ENCODE peak calls at places on chromosomes 12 and 14, in seven cellular contexts. H, N, R, T, A, F and K are unnamed samples.

GRCh38 chr12:25694072-25694471 is 141.0 kb upstream of the LMNTD1 start:
- DNase-seq in H (peak), N (no peak), A (peak), F (no peak), R (no peak), T (no peak), K (no peak)

GRCh38 chr14:38548091-38548490 is 292.2 kb upstream of the CLEC14A start:
- DNase-seq in H (no peak), F (no peak), N (no peak), R (no peak), A (no peak), T (no peak), K (no peak)

GRCh38 chr12:94305293-94305957 is 154.2 kb downstream of the CEP83 start:
- DNase-seq in A (peak), F (no peak), N (no peak), T (no peak), R (no peak), H (no peak), K (no peak)

GRCh38 chr12:13208533-13209278 is 12.2 kb downstream of the EMP1 start:
- DNase-seq in R (no peak), N (no peak), F (no peak), H (no peak), T (no peak), A (no peak), K (peak)

GRCh38 chr14:76376878-76377523 is 1.1 kb downstream of the ESRRB start:
- DNase-seq in T (no peak), F (no peak), H (no peak), A (no peak), N (no peak), R (no peak), K (no peak)

GRCh38 chr14:68012861-68013260 is 193.3 kb downstream of the RAD51B start:
- DNase-seq in A (no peak), H (no peak), N (no peak), R (no peak), F (no peak), T (no peak), K (no peak)

GRCh38 chr12:67068204-67068731 is 200.9 kb upstream of the CAND1 start:
- DNase-seq in F (no peak), T (no peak), R (no peak), N (peak), H (no peak), A (no peak), K (no peak)

GRCh38 chr14:85554106-85554505 is 24.2 kb downstream of the FLRT2 start:
- DNase-seq in N (no peak), A (no peak), R (no peak), H (no peak), T (no peak), F (no peak), K (no peak)

GRCh38 chr12:6903712-6904111 is 910 bp upstream of the LRRC23 start:
- DNase-seq in A (no peak), F (no peak), R (no peak), H (no peak), N (no peak), T (no peak), K (peak)

GRCh38 chr12:18967814-18968213 is 161.7 kb upstream of the PLEKHA5 start:
- DNase-seq in T (no peak), N (no peak), R (no peak), H (no peak), A (no peak), F (no peak), K (no peak)

GRCh38 chr12:126384029-126384564 is 1318.9 kb downstream of the AACS start:
- DNase-seq in N (no peak), H (no peak), A (no peak), F (no peak), R (no peak), T (no peak), K (no peak)

GRCh38 chr12:104022816-104023215 is 27.2 kb downstream of the GLT8D2 start:
- DNase-seq in R (no peak), F (no peak), N (no peak), T (no peak), A (no peak), H (no peak), K (no peak)

DNA sequence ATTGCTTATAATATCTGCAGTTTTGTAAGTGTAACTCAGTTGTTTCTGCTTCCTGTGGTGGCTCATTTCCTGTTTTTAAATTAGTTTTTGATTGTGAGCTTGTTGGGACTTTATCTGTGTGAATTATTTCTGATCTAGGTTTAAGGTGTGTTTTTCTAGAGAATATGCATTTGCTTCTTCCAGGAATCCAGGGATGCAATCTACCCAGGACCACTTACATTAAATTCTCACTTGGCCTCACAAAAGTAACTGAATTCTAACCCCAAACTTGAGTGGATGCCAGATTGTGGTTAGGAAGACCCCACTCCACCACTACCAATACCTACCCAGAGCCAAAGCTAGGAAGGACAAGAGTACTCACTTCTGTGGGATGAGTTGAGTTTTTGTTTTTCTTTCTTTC is 11.9 kb downstream of the STYX start:
- DNase-seq in N (no peak), R (no peak), A (no peak), F (no peak), H (no peak), T (no peak), K (no peak)
- H3K4me3 ChIP-seq in N (no peak), R (no peak), A (no peak), F (no peak), H (no peak), T (no peak), K (no peak)

GRCh38 chr14:23529016-23529740 is 22.4 kb downstream of the ZFHX2 start:
- DNase-seq in R (no peak), T (no peak), N (no peak), H (no peak), A (no peak), F (no peak), K (no peak)

GRCh38 chr14:23530360-23531055 is 21.1 kb downstream of the ZFHX2 start:
- DNase-seq in N (no peak), A (no peak), F (no peak), T (no peak), H (no peak), R (no peak), K (no peak)

GRCh38 chr14:23531391-23531790 is 20.2 kb downstream of the ZFHX2 start:
- DNase-seq in H (no peak), F (no peak), N (no peak), T (no peak), A (no peak), R (no peak), K (no peak)

GRCh38 chr14:23525611-23526010 is 26.0 kb downstream of the ZFHX2 start:
- DNase-seq in A (no peak), T (no peak), N (no peak), H (no peak), R (no peak), F (no peak), K (no peak)

GRCh38 chr14:23528555-23528954 is 23.0 kb downstream of the ZFHX2 start:
- DNase-seq in A (no peak), F (no peak), N (no peak), H (no peak), R (no peak), T (no peak), K (no peak)
- TF ChIP-seq CTCF in A (no peak), F (no peak), N (no peak), H (no peak), R (no peak), T (no peak), K (no peak)

GRCh38 chr12:110742718-110743570 is at the start of gene PPP1CC:
- DNase-seq in R (peak), T (peak), H (peak), F (peak), N (peak), A (peak), K (peak)

GRCh38 chr12:110744697-110745264 is 2.1 kb upstream of the PPP1CC start:
- DNase-seq in T (no peak), R (no peak), H (no peak), A (no peak), N (no peak), F (no peak), K (no peak)

GRCh38 chr12:110745632-110746284 is 3.1 kb upstream of the PPP1CC start:
- DNase-seq in T (no peak), R (no peak), F (no peak), A (no peak), N (no peak), H (no peak), K (no peak)

GRCh38 chr12:110743571-110744093 is 941 bp upstream of the PPP1CC start:
- DNase-seq in A (no peak), R (peak), N (peak), F (peak), T (peak), H (peak), K (peak)

DNA sequence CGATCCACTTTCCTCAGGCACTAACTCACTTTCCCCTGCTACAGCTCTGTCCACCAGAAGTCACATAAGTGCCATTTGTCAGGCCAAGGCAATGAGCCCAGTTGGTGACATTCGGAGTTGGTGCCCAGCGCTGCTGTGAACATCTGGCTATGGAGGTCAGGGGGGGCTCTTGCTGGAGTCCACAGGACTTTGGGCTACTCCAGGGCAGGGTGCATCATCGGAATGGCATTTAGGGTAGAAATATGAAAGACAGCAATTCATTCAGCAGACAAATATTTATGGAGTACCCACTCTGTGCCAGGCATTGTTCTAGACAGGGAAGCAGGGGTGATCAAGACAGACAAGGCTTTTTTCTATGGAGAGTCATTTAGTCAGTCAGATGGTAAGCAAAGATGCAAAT is 1.5 kb upstream of the PPP1CC start:
- DNase-seq in A (peak), N (peak), R (peak), H (no peak), T (no peak), F (peak), K (no peak)
- H3K4me3 ChIP-seq in A (peak), N (no peak), R (no peak), H (peak), T (no peak), F (peak), K (no peak)

GRCh38 chr12:92411687-92412086 is 266.0 kb upstream of the BTG1 start:
- DNase-seq in N (no peak), T (no peak), R (no peak), H (no peak), A (no peak), F (no peak), K (no peak)

GRCh38 chr12:92404921-92405320 is 259.3 kb upstream of the BTG1 start:
- DNase-seq in H (no peak), A (no peak), R (no peak), T (no peak), F (no peak), N (no peak), K (no peak)

GRCh38 chr12:92403210-92404175 is 257.8 kb upstream of the BTG1 start:
- DNase-seq in T (no peak), A (no peak), F (no peak), N (no peak), H (no peak), R (no peak), K (no peak)

GRCh38 chr12:92404259-92404894 is 258.7 kb upstream of the BTG1 start:
- DNase-seq in T (no peak), A (no peak), F (no peak), N (no peak), R (no peak), H (no peak), K (no peak)

GRCh38 chr12:92408072-92408900 is 262.6 kb upstream of the BTG1 start:
- DNase-seq in H (peak), T (no peak), F (no peak), A (peak), R (no peak), N (no peak), K (peak)
- TF ChIP-seq CTCF in H (peak), T (peak), F (peak), A (peak), R (no peak), N (no peak), K (peak)

GRCh38 chr14:56555921-56556570 is 23.6 kb upstream of the TMEM260 start:
- DNase-seq in R (no peak), T (no peak), H (no peak), A (peak), N (no peak), F (no peak), K (peak)

GRCh38 chr14:56549721-56550120 is 29.9 kb upstream of the TMEM260 start:
- DNase-seq in F (no peak), T (no peak), R (no peak), H (no peak), A (no peak), N (no peak), K (no peak)

GRCh38 chr14:56554301-56554700 is 25.3 kb upstream of the TMEM260 start:
- DNase-seq in F (no peak), H (no peak), R (no peak), N (no peak), T (no peak), A (no peak), K (no peak)

DNA sequence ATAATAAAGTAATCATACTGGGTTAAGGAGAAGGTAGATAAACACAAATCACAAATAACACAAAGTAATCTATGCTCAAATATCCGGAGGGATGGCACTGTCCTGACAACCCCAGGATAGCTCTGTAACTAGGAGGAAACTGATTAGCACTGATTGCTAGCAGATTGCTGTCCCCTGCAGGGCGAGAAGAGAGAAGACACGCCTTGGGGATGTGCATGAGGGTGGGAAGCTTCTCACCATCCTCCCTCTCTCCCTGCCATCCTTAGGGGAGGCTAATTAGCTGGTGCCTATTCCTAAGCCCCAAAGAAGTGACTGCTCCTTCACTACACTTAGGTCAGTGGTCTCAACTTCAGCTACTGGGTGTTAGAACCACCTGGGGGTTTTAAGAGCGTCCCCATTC is 27.0 kb upstream of the TMEM260 start:
- DNase-seq in A (no peak), R (no peak), N (no peak), F (no peak), T (no peak), H (no peak), K (no peak)
- H3K4me3 ChIP-seq in A (no peak), R (no peak), N (no peak), F (no peak), T (no peak), H (no peak), K (no peak)

GRCh38 chr12:45122776-45123380 is 72.0 kb upstream of the DBX2 start:
- DNase-seq in F (no peak), R (no peak), A (peak), H (no peak), N (no peak), T (no peak), K (peak)
- TF ChIP-seq CTCF in F (peak), R (no peak), A (peak), H (no peak), N (no peak), T (no peak), K (peak)

DNA sequence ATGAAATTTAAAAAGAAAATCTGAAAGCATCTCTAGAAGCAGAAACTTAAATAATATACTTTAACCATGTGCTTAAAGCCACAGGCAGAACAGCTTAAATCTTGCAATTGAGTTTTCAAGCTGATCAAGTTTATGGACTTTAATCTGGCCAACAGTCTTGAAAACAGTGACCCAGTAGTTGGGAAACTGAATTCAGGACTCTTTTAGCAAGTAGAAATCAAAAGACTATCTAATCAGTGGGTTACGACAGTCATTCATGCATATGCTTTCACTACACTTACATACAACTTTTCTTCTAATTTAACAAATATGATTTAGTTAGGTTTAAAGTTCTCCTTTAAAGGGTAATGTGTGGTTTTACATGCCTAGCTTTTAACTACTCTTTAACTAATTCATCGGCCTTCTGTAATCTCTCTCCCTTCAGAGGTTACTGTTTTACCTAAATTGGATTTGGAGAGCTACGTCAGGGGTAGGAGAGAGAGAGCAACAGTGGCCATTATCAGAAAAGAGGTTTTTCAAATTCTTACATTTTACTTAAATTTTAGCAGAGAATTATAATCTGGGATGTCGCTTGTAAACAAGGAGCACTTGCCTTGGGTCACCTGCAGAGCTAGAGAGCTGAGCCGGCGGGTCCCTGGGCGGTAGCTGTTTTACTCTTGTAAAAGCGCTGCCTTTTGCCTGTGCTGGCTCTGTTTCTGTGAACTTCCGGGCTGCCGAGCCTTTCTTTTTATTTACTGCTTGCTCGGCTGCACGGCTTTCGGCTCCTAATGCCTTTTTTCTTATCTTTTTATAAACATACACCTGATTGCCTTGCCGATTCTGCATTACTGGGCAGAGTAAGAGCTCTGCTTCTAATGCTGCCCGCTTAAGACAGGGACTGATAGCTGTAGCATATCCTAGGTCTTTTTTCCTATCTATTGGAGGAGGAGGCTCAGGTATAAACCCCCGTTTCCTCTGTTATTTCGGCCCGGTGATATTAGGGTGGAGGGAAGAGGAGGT is 17.4 kb upstream of the LYZ start:
- DNase-seq in A (no peak), R (no peak), F (no peak), N (peak), H (no peak), T (peak), K (peak)
- H3K4me3 ChIP-seq in A (peak), R (peak), F (peak), N (peak), H (peak), T (peak), K (peak)

DNA sequence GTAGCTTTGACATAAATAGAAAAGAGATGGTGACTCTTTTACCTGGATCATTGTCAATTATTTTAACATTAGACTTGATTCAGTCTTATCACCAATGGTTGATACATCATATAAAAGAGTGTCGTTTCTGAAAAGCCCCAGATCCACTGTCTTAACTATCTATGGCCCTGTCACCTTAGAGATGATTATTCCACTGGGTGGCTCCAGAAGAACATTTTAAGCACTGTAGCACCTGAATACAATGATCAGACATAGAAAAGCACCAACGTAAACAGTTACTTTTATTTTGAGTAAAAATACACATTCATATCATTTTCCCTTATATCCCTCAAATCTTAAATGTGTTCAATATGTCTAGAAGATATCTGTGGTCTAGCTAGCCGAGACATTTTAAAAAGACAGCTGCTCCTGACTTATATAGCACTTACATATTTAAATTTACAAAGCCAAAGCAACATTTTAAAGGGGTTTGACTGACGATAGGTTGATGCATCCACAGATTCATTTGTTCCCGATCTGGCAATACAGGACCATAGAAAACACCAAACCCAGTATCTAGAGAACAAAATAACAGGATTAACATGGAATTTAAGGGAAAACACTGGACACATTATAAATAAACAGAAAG is 32.9 kb downstream of the TSPAN8 start:
- DNase-seq in T (no peak), F (no peak), R (no peak), N (no peak), A (no peak), H (no peak), K (no peak)
- TF ChIP-seq CTCF in T (no peak), F (no peak), R (no peak), N (no peak), A (no peak), H (no peak), K (no peak)